ENCODE peak calls at places on chromosomes 16 and 17, in nine cellular contexts. O is pancreas; H is stomach; U is lower lobe of right lung; X is CD8-positive, alpha-beta T cell; T is left ventricle myocardium inferior; J is tibial nerve; Q is GM23248; D is CD4-positive, CD25-positive, alpha-beta regulatory T cell. V is an unnamed sample.

GRCh38 chr16:49854227-49855203 is 1.4 kb downstream of the ZNF423 start:
- DNase-seq in O (peak; percentile 27), H (no peak), U (no peak), X (no peak), T (peak; percentile 53), J (no peak), Q (peak; percentile 20), D (no peak), V (no peak)

GRCh38 chr17:4607773-4608187 is 23.5 kb downstream of the SMTNL2 start:
- DNase-seq in O (peak; percentile 28), H (peak; percentile 68), U (peak; percentile 75), X (no peak), T (peak; percentile 83), J (peak; percentile 30), Q (peak; percentile 60), D (no peak), V (no peak)

GRCh38 chr17:75516619-75517276 is 420 bp downstream of the TSEN54 start:
- DNase-seq in O (peak; percentile 38), H (no peak), U (peak; percentile 67), X (no peak), T (no peak), J (no peak), Q (peak; percentile 67), D (peak; percentile 34), V (no peak)

GRCh38 chr17:56593073-56593740 is at the start of gene NOG:
- DNase-seq in O (peak; percentile 11), H (no peak), U (peak; percentile 61), X (no peak), T (peak; percentile 31), J (no peak), Q (peak; percentile 79), D (peak; percentile 50), V (peak; percentile 37)

GRCh38 chr16:67399218-67399733 is 6.0 kb upstream of the TPPP3 start:
- DNase-seq in O (peak; percentile 34), H (peak; percentile 57), U (peak; percentile 73), X (no peak), T (no peak), J (no peak), Q (peak; percentile 48), D (peak; percentile 23), V (no peak)

GRCh38 chr17:48841395-48841831 is 10.6 kb downstream of the CALCOCO2 start:
- DNase-seq in O (no peak), H (no peak), U (no peak), X (no peak), T (no peak), J (no peak), Q (peak; percentile 87), D (peak; percentile 87), V (peak; percentile 55)

GRCh38 chr17:67628580-67629013 is 89.1 kb upstream of the NOL11 start:
- DNase-seq in O (peak; percentile 32), H (peak; percentile 51), U (peak; percentile 61), X (no peak), T (peak; percentile 26), J (no peak), Q (peak; percentile 25), D (no peak), V (no peak)

GRCh38 chr17:56897646-56898424 is 16.0 kb downstream of the TRIM25 start:
- DNase-seq in O (no peak), H (no peak), U (no peak), X (no peak), T (no peak), J (no peak), Q (no peak), D (no peak), V (no peak)

GRCh38 chr17:76054112-76054476 is 18.2 kb downstream of the SRP68 start:
- DNase-seq in O (no peak), H (no peak), U (no peak), X (no peak), T (no peak), J (no peak), Q (peak; percentile 64), D (no peak), V (no peak)

GRCh38 chr17:27520571-27521185 is 64.4 kb downstream of the KSR1 start:
- DNase-seq in O (no peak), H (no peak), U (no peak), X (no peak), T (no peak), J (no peak), Q (no peak), D (no peak), V (no peak)

GRCh38 chr16:49019081-49019633 is 262.5 kb downstream of the CBLN1 start:
- DNase-seq in O (no peak), H (no peak), U (no peak), X (no peak), T (no peak), J (no peak), Q (no peak), D (no peak), V (no peak)

GRCh38 chr17:75589017-75589918 is 1.7 kb downstream of the MYO15B start:
- DNase-seq in O (peak; percentile 94), H (peak; percentile 96), U (peak; percentile 97), X (peak; percentile 90), T (peak; percentile 98), J (peak; percentile 95), Q (peak; percentile 91), D (peak; percentile 92), V (peak; percentile 92)

GRCh38 chr17:488993-489757 is 136.6 kb upstream of the RPH3AL start:
- DNase-seq in O (no peak), H (no peak), U (peak; percentile 55), X (no peak), T (no peak), J (no peak), Q (peak; percentile 43), D (peak; percentile 87), V (peak; percentile 50)
- H3K4me3 ChIP-seq in O (no peak overlapping the region), H (peak overlapping the region; percentile 55), U (peak overlapping the region; percentile 64), X (peak overlapping the region; percentile 74), T (peak overlapping the region; percentile 76), J (peak overlapping the region; percentile 57), Q (peak overlapping the region; percentile 75), D (peak overlapping the region; percentile 26), V (peak overlapping the region; percentile 77)

DNA sequence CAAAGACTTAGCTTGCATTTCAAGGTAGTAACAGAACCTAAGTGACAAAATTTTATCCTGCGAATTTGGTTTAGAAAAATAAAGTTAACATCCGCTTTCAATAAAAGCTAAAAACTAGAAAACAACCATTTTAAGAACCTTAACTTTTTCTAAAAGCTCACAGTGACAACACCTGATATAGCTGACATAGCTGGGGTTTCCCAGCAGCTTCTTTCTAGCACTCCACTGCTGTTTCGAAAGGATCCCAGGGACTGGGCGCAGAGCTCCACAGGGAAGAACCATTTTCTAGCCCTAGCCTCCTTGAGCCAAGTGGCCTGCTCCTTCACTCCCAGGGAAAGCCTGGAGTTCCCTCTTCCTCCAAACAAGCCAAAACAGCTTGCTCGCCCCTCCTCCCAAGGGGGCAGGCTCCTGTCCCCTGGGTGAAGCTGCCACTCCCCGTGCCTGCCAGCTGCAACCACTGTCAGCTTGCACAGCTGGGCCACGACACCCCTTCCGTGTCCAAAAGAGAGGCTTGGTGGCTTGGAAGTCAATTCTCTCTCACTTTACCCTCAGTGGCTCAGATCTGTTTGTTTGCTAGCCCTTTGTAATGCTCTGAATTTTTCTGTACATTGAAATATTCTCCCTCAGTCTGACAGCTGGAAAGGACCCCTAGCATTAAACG is 59.8 kb downstream of the CYTH1 start:
- DNase-seq in O (no peak), H (no peak), U (peak; percentile 67), X (no peak), T (peak; percentile 41), J (no peak), Q (no peak), D (peak; percentile 37), V (no peak)
- H3K27ac ChIP-seq in O (no peak overlapping the region), H (peak overlapping the region; percentile 75), U (peak overlapping the region; percentile 7), X (no peak overlapping the region), T (peak overlapping the region; percentile 73), J (peak overlapping the region; percentile 82), Q (no peak overlapping the region), D (peak overlapping the region; percentile 60), V (peak overlapping the region; percentile 50)

GRCh38 chr17:44438634-44439033 is 49.2 kb upstream of the ITGA2B start:
- DNase-seq in O (no peak), H (peak; percentile 39), U (no peak), X (no peak), T (no peak), J (no peak), Q (no peak), D (peak; percentile 52), V (no peak)
- H3K4me3 ChIP-seq in O (no peak overlapping the region), H (no peak overlapping the region), U (no peak overlapping the region), X (no peak overlapping the region), T (no peak overlapping the region), J (no peak overlapping the region), Q (no peak overlapping the region), D (peak overlapping the region; percentile 7), V (no peak overlapping the region)

GRCh38 chr17:79987187-79987889 is 48.3 kb downstream of the TBC1D16 start:
- DNase-seq in O (no peak), H (no peak), U (peak; percentile 28), X (no peak), T (no peak), J (no peak), Q (peak; percentile 30), D (no peak), V (no peak)
- H3K27ac ChIP-seq in O (no peak overlapping the region), H (peak overlapping the region; percentile 74), U (no peak overlapping the region), X (no peak overlapping the region), T (no peak overlapping the region), J (no peak overlapping the region), Q (peak overlapping the region; percentile 90), D (no peak overlapping the region), V (no peak overlapping the region)

DNA sequence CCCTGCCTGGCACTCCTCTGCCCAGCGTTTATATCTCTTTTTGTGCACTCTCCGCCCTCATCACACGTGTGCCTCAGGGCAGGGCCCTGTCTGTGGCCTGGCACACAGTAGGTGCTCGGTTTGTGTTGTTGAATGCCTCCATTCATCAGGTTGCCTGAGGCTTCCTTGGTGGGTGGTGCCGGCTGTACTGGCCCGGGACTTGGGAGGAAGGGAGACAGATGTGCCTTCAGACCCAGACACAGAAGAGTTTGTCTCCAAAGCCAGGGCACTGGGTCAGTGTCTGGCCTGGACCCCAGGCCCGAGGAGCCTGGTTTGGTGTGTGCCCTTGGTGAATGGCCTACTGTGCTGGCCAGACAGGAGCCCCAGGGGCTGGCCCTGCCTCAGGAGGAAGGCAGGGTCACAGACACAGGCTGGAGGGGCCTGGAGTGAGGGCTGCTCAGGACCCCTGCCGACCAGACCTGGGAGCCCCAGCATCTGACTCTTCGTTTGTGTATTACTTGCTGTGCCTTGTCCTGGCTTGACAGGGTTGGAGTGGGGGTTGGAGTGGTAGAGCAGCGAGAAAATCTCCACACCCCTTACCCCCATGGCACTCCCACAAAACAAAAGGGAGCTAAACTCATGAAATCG is 71.7 kb downstream of the RAI1 start:
- DNase-seq in O (no peak), H (no peak), U (no peak), X (no peak), T (no peak), J (no peak), Q (peak; percentile 45), D (no peak), V (no peak)
- H3K4me3 ChIP-seq in O (peak overlapping the region; percentile 32), H (peak overlapping the region; percentile 52), U (peak overlapping the region; percentile 57), X (peak overlapping the region; percentile 75), T (peak overlapping the region; percentile 63), J (peak overlapping the region; percentile 54), Q (peak overlapping the region; percentile 83), D (peak overlapping the region; percentile 71), V (peak overlapping the region; percentile 62)

DNA sequence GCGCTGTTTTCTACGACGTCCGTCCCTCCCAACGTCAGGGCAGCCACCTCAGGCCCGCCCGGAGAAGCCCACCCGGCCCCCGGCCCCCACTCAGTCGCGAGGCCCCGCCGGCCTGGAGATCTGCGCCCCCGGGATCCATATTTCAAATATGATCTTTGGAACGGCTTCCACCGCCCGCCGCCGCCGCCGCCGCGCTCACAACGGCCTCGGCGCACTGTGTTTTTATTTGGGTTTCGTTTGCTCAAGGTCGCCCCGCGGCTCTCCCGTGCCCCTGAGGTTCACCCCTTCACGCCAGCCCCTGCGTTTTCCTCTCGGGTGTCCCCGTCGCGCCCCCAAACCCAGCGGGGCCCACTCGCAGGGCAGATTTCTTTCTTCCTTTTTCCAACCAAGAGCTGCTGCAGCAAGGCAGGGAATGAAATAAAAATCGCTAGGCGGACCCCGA is 4.3 kb upstream of the CBX4 start:
- DNase-seq in O (peak; percentile 25), H (no peak), U (no peak), X (no peak), T (no peak), J (no peak), Q (peak; percentile 45), D (no peak), V (no peak)
- H3K27ac ChIP-seq in O (no peak overlapping the region), H (peak overlapping the region; percentile 78), U (peak overlapping the region; percentile 69), X (no peak overlapping the region), T (peak overlapping the region; percentile 80), J (peak overlapping the region; percentile 75), Q (no peak overlapping the region), D (no peak overlapping the region), V (no peak overlapping the region)

V was measured in naive thymus-derived CD4-positive, alpha-beta T cell.